ENCODE peak calls at places on chromosome 16, in five cellular contexts. One of them, this sample, is unnamed.

GRCh38 chr16:66522816-66523590 is 26.9 kb downstream of the TK2 start:
- DNase-seq in adrenal gland: no peak
- DNase-seq in fibroblast of mammary gland: no peak
- DNase-seq in effector memory CD4-positive, alpha-beta T cell: no peak
- DNase-seq in heart left ventricle: no peak
- DNase-seq in this sample: peak

GRCh38 chr16:21260870-21261791 is 17.0 kb downstream of the CRYM start:
- DNase-seq in adrenal gland: peak
- DNase-seq in fibroblast of mammary gland: peak
- DNase-seq in effector memory CD4-positive, alpha-beta T cell: no peak
- DNase-seq in heart left ventricle: no peak
- DNase-seq in this sample: peak

GRCh38 chr16:51759999-51760398 is 608.9 kb upstream of the SALL1 start:
- DNase-seq in adrenal gland: no peak
- DNase-seq in fibroblast of mammary gland: no peak
- DNase-seq in effector memory CD4-positive, alpha-beta T cell: no peak
- DNase-seq in heart left ventricle: no peak
- DNase-seq in this sample: no peak

GRCh38 chr16:23650674-23651073 is 9.4 kb downstream of the DCTN5 start:
- DNase-seq in adrenal gland: no peak
- DNase-seq in fibroblast of mammary gland: peak
- DNase-seq in effector memory CD4-positive, alpha-beta T cell: no peak
- DNase-seq in heart left ventricle: no peak
- DNase-seq in this sample: no peak

GRCh38 chr16:81241706-81242105 is 3.2 kb downstream of the BCO1 start:
- DNase-seq in adrenal gland: no peak
- DNase-seq in fibroblast of mammary gland: no peak
- DNase-seq in effector memory CD4-positive, alpha-beta T cell: no peak
- DNase-seq in heart left ventricle: no peak
- DNase-seq in this sample: no peak

GRCh38 chr16:88973007-88973410 is 4.0 kb downstream of the CBFA2T3 start:
- DNase-seq in adrenal gland: no peak
- DNase-seq in fibroblast of mammary gland: no peak
- DNase-seq in effector memory CD4-positive, alpha-beta T cell: no peak
- DNase-seq in heart left ventricle: no peak
- DNase-seq in this sample: no peak

GRCh38 chr16:24816688-24817087 is 29.1 kb upstream of the SLC5A11 start:
- DNase-seq in adrenal gland: no peak
- DNase-seq in fibroblast of mammary gland: no peak
- DNase-seq in effector memory CD4-positive, alpha-beta T cell: no peak
- DNase-seq in heart left ventricle: no peak
- DNase-seq in this sample: no peak

GRCh38 chr16:89924298-89924924 is 1.3 kb downstream of the TUBB3 start:
- DNase-seq in adrenal gland: peak
- DNase-seq in fibroblast of mammary gland: peak
- DNase-seq in effector memory CD4-positive, alpha-beta T cell: no peak
- DNase-seq in heart left ventricle: no peak
- DNase-seq in this sample: no peak

GRCh38 chr16:74862743-74863244 is 88.2 kb upstream of the FA2H start:
- DNase-seq in adrenal gland: no peak
- DNase-seq in fibroblast of mammary gland: peak
- DNase-seq in effector memory CD4-positive, alpha-beta T cell: no peak
- DNase-seq in heart left ventricle: no peak
- DNase-seq in this sample: no peak

GRCh38 chr16:58685084-58685449 is 497 bp upstream of the SLC38A7 start:
- DNase-seq in adrenal gland: no peak
- DNase-seq in fibroblast of mammary gland: no peak
- DNase-seq in effector memory CD4-positive, alpha-beta T cell: no peak
- DNase-seq in heart left ventricle: no peak
- DNase-seq in this sample: no peak

GRCh38 chr16:69064789-69065313 is 40.6 kb upstream of the HAS3 start:
- DNase-seq in adrenal gland: no peak
- DNase-seq in fibroblast of mammary gland: no peak
- DNase-seq in effector memory CD4-positive, alpha-beta T cell: no peak
- DNase-seq in heart left ventricle: no peak
- DNase-seq in this sample: no peak

GRCh38 chr16:71311553-71312158 is 22.5 kb upstream of the CMTR2 start:
- DNase-seq in adrenal gland: no peak
- DNase-seq in fibroblast of mammary gland: peak
- DNase-seq in effector memory CD4-positive, alpha-beta T cell: no peak
- DNase-seq in heart left ventricle: no peak
- DNase-seq in this sample: no peak

GRCh38 chr16:57185446-57185944 is 344 bp downstream of the PSME3IP1 start:
- DNase-seq in adrenal gland: peak
- DNase-seq in fibroblast of mammary gland: peak
- DNase-seq in effector memory CD4-positive, alpha-beta T cell: peak
- DNase-seq in heart left ventricle: peak
- DNase-seq in this sample: peak

GRCh38 chr16:4538067-4538385 is 547 bp downstream of the CDIP1 start:
- DNase-seq in adrenal gland: no peak
- DNase-seq in fibroblast of mammary gland: no peak
- DNase-seq in effector memory CD4-positive, alpha-beta T cell: no peak
- DNase-seq in heart left ventricle: no peak
- DNase-seq in this sample: peak

GRCh38 chr16:24298539-24298938 is 42.4 kb downstream of the CACNG3 start:
- DNase-seq in adrenal gland: no peak
- DNase-seq in fibroblast of mammary gland: no peak
- DNase-seq in effector memory CD4-positive, alpha-beta T cell: no peak
- DNase-seq in heart left ventricle: no peak
- DNase-seq in this sample: no peak

GRCh38 chr16:66081967-66082366 is 284.5 kb upstream of the CDH5 start:
- DNase-seq in adrenal gland: no peak
- DNase-seq in fibroblast of mammary gland: peak
- DNase-seq in effector memory CD4-positive, alpha-beta T cell: no peak
- DNase-seq in heart left ventricle: no peak
- DNase-seq in this sample: no peak

GRCh38 chr16:5070431-5071186 is 1.0 kb upstream of the ALG1 start:
- DNase-seq in adrenal gland: no peak
- DNase-seq in fibroblast of mammary gland: no peak
- DNase-seq in effector memory CD4-positive, alpha-beta T cell: no peak
- DNase-seq in heart left ventricle: no peak
- DNase-seq in this sample: no peak

GRCh38 chr16:82042841-82043240 is 7.8 kb downstream of the HSD17B2 start:
- DNase-seq in adrenal gland: no peak
- DNase-seq in fibroblast of mammary gland: no peak
- DNase-seq in effector memory CD4-positive, alpha-beta T cell: no peak
- DNase-seq in heart left ventricle: no peak
- DNase-seq in this sample: no peak

GRCh38 chr16:57732011-57732410 is 3.6 kb upstream of the KATNB1 start:
- DNase-seq in adrenal gland: no peak
- DNase-seq in fibroblast of mammary gland: peak
- DNase-seq in effector memory CD4-positive, alpha-beta T cell: no peak
- DNase-seq in heart left ventricle: no peak
- DNase-seq in this sample: no peak

GRCh38 chr16:3642397-3643094 is 11.9 kb upstream of the DNASE1 start:
- DNase-seq in adrenal gland: peak
- DNase-seq in fibroblast of mammary gland: peak
- DNase-seq in effector memory CD4-positive, alpha-beta T cell: no peak
- DNase-seq in heart left ventricle: no peak
- DNase-seq in this sample: no peak

GRCh38 chr16:72894291-72895151 is 153.4 kb downstream of the ZFHX3 start:
- DNase-seq in adrenal gland: no peak
- DNase-seq in fibroblast of mammary gland: peak
- DNase-seq in effector memory CD4-positive, alpha-beta T cell: no peak
- DNase-seq in heart left ventricle: peak
- DNase-seq in this sample: no peak

GRCh38 chr16:49875812-49876715 is 20.2 kb upstream of the ZNF423 start:
- DNase-seq in adrenal gland: no peak
- DNase-seq in fibroblast of mammary gland: no peak
- DNase-seq in effector memory CD4-positive, alpha-beta T cell: no peak
- DNase-seq in heart left ventricle: peak
- DNase-seq in this sample: no peak

GRCh38 chr16:73483076-73483791 is 435.3 kb upstream of the ZFHX3 start:
- DNase-seq in adrenal gland: no peak
- DNase-seq in fibroblast of mammary gland: no peak
- DNase-seq in effector memory CD4-positive, alpha-beta T cell: no peak
- DNase-seq in heart left ventricle: no peak
- DNase-seq in this sample: no peak

GRCh38 chr16:29674188-29674587 is 4.8 kb upstream of the QPRT start:
- DNase-seq in adrenal gland: peak
- DNase-seq in fibroblast of mammary gland: peak
- DNase-seq in effector memory CD4-positive, alpha-beta T cell: no peak
- DNase-seq in heart left ventricle: peak
- DNase-seq in this sample: no peak

GRCh38 chr16:74521691-74522090 is 85.2 kb downstream of the GLG1 start:
- DNase-seq in adrenal gland: peak
- DNase-seq in fibroblast of mammary gland: peak
- DNase-seq in effector memory CD4-positive, alpha-beta T cell: no peak
- DNase-seq in heart left ventricle: peak
- DNase-seq in this sample: no peak

GRCh38 chr16:69513180-69513966 is 52.4 kb upstream of the NFAT5 start:
- DNase-seq in adrenal gland: no peak
- DNase-seq in fibroblast of mammary gland: peak
- DNase-seq in effector memory CD4-positive, alpha-beta T cell: no peak
- DNase-seq in heart left ventricle: no peak
- DNase-seq in this sample: no peak

GRCh38 chr16:76943936-76944335 is 247.1 kb upstream of the MON1B start:
- DNase-seq in adrenal gland: no peak
- DNase-seq in fibroblast of mammary gland: peak
- DNase-seq in effector memory CD4-positive, alpha-beta T cell: no peak
- DNase-seq in heart left ventricle: no peak
- DNase-seq in this sample: no peak

DNA sequence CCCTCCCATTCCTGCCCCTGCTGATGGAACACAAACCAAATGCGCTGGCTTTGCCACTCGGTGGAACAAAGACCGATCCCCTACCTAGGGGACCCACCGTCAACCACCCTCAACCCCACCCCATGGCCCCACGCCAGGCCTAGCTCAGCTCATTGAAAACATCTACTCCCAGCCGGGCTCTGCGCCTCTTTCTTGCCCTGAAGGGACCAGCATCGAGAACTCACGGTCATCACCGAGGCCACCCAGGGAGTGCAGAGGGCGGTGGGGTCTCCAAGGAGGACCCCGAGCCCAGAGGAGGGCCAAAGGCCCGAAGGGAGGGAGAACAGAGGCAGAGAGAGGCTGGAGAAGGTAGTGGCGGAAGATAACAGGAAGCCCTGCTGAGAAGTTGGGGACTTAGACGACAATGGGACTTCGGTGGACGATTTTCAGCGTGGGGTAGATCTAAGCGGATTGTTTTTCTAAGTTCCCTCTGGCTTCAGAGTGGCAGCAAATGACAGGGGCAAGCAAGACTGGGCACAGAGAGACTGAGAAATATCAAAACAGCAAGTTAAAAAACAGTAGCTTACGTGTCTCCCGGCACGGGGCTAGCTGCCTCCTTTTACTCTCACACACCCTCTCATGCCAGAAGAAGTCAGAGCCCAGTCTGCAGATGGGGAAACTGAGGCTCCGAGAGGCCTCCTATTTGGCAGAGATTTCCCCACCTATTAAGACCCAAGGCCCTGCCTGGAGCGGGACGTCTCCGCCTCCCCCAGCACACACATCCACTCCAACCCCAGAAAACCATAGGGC is 1.1 kb downstream of the CARHSP1 start:
- DNase-seq in adrenal gland: no peak
- DNase-seq in fibroblast of mammary gland: no peak
- DNase-seq in effector memory CD4-positive, alpha-beta T cell: no peak
- DNase-seq in heart left ventricle: peak
- DNase-seq in this sample: peak
- H3K4me3 ChIP-seq in adrenal gland: peak
- H3K4me3 ChIP-seq in fibroblast of mammary gland: peak
- H3K4me3 ChIP-seq in effector memory CD4-positive, alpha-beta T cell: peak
- H3K4me3 ChIP-seq in heart left ventricle: peak
- H3K4me3 ChIP-seq in this sample: peak

GRCh38 chr16:11744075-11744470 is 1.4 kb upstream of the TXNDC11 start:
- DNase-seq in adrenal gland: no peak
- DNase-seq in fibroblast of mammary gland: no peak
- DNase-seq in effector memory CD4-positive, alpha-beta T cell: no peak
- DNase-seq in heart left ventricle: no peak
- DNase-seq in this sample: no peak

GRCh38 chr16:11743308-11744074 is 834 bp upstream of the TXNDC11 start:
- DNase-seq in adrenal gland: peak
- DNase-seq in fibroblast of mammary gland: peak
- DNase-seq in effector memory CD4-positive, alpha-beta T cell: peak
- DNase-seq in heart left ventricle: peak
- DNase-seq in this sample: peak

GRCh38 chr16:11750056-11750455 is 7.4 kb upstream of the TXNDC11 start:
- DNase-seq in adrenal gland: no peak
- DNase-seq in fibroblast of mammary gland: no peak
- DNase-seq in effector memory CD4-positive, alpha-beta T cell: no peak
- DNase-seq in heart left ventricle: no peak
- DNase-seq in this sample: no peak

GRCh38 chr16:11748404-11749254 is 6.0 kb upstream of the TXNDC11 start:
- DNase-seq in adrenal gland: no peak
- DNase-seq in fibroblast of mammary gland: no peak
- DNase-seq in effector memory CD4-positive, alpha-beta T cell: no peak
- DNase-seq in heart left ventricle: no peak
- DNase-seq in this sample: peak

DNA sequence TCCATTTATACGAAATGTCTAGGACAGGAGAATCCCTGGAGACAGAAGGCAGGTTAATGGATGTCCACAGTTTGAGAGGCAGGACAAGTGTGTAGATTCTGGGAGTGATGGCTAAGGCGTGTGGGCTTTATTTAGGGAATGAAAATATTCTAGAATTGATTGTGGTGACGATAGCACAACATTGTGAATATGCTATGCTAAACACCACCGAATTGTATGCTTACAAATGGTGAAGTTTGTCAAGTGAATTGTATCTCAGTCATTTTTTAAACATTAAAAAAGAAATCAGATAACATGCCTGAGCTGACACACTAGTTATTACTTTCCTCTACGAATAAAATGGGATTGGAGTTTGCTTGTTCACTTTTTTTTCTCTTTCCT is 5.4 kb upstream of the TXNDC11 start:
- DNase-seq in adrenal gland: no peak
- DNase-seq in fibroblast of mammary gland: no peak
- DNase-seq in effector memory CD4-positive, alpha-beta T cell: no peak
- DNase-seq in heart left ventricle: no peak
- DNase-seq in this sample: no peak
- H3K4me3 ChIP-seq in adrenal gland: no peak
- H3K4me3 ChIP-seq in fibroblast of mammary gland: no peak
- H3K4me3 ChIP-seq in effector memory CD4-positive, alpha-beta T cell: no peak
- H3K4me3 ChIP-seq in heart left ventricle: no peak
- H3K4me3 ChIP-seq in this sample: peak

GRCh38 chr16:77273-77806 is 685 bp upstream of the MPG start:
- DNase-seq in adrenal gland: no peak
- DNase-seq in fibroblast of mammary gland: peak
- DNase-seq in effector memory CD4-positive, alpha-beta T cell: peak
- DNase-seq in heart left ventricle: peak
- DNase-seq in this sample: no peak
- H3K4me3 ChIP-seq in adrenal gland: peak
- H3K4me3 ChIP-seq in fibroblast of mammary gland: peak
- H3K4me3 ChIP-seq in effector memory CD4-positive, alpha-beta T cell: peak
- H3K4me3 ChIP-seq in heart left ventricle: peak
- H3K4me3 ChIP-seq in this sample: peak

GRCh38 chr16:31143889-31144148 is 6.0 kb downstream of the PRSS36 start:
- DNase-seq in adrenal gland: no peak
- DNase-seq in fibroblast of mammary gland: no peak
- DNase-seq in effector memory CD4-positive, alpha-beta T cell: no peak
- DNase-seq in heart left ventricle: no peak
- DNase-seq in this sample: no peak

GRCh38 chr16:31145398-31145990 is 4.4 kb downstream of the PRSS36 start:
- DNase-seq in adrenal gland: no peak
- DNase-seq in fibroblast of mammary gland: no peak
- DNase-seq in effector memory CD4-positive, alpha-beta T cell: no peak
- DNase-seq in heart left ventricle: no peak
- DNase-seq in this sample: no peak

GRCh38 chr16:31142109-31143035 is 6.8 kb upstream of the PRSS8 start:
- DNase-seq in adrenal gland: peak
- DNase-seq in fibroblast of mammary gland: peak
- DNase-seq in effector memory CD4-positive, alpha-beta T cell: peak
- DNase-seq in heart left ventricle: peak
- DNase-seq in this sample: peak

GRCh38 chr16:31141489-31142108 is 6.1 kb upstream of the PRSS8 start:
- DNase-seq in adrenal gland: peak
- DNase-seq in fibroblast of mammary gland: peak
- DNase-seq in effector memory CD4-positive, alpha-beta T cell: no peak
- DNase-seq in heart left ventricle: peak
- DNase-seq in this sample: no peak

GRCh38 chr16:31143036-31143888 is 6.6 kb downstream of the PRSS36 start:
- DNase-seq in adrenal gland: peak
- DNase-seq in fibroblast of mammary gland: no peak
- DNase-seq in effector memory CD4-positive, alpha-beta T cell: no peak
- DNase-seq in heart left ventricle: peak
- DNase-seq in this sample: no peak
- H3K4me3 ChIP-seq in adrenal gland: peak
- H3K4me3 ChIP-seq in fibroblast of mammary gland: no peak
- H3K4me3 ChIP-seq in effector memory CD4-positive, alpha-beta T cell: peak
- H3K4me3 ChIP-seq in heart left ventricle: peak
- H3K4me3 ChIP-seq in this sample: peak

This sample was measured in right lobe of liver.